ENCODE peak calls at places on chromosomes 2 and 18, in four cellular contexts. W, B, N and G are unnamed samples.
A peak's percentile ranks its signal among the peaks of the same experiment; 100 is the strongest.

GRCh38 chr18:36392163-36392887 is 94.8 kb downstream of the FHOD3 start:
- DNase-seq in W (peak; percentile 34), B (no peak), N (no peak), G (no peak)

GRCh38 chr2:207182916-207183315 is 17.2 kb upstream of the KLF7 start:
- DNase-seq in B (no peak), W (peak; percentile 55), N (no peak), G (no peak)

GRCh38 chr18:55833543-55833942 is 245.6 kb upstream of the TCF4 start:
- DNase-seq in W (peak; percentile 97), N (no peak), B (no peak), G (peak; percentile 95)

GRCh38 chr2:37857485-37858196 is 67.4 kb upstream of the RMDN2 start:
- DNase-seq in B (no peak), W (no peak), N (no peak), G (no peak)

GRCh38 chr18:13680612-13681011 is 45.7 kb downstream of the FAM210A start:
- DNase-seq in W (no peak), N (no peak), B (no peak), G (peak; percentile 33)

GRCh38 chr2:235594041-235594440 is 100.2 kb downstream of the AGAP1 start:
- DNase-seq in N (no peak), B (no peak), W (peak; percentile 91), G (peak; percentile 85)

GRCh38 chr18:31970617-31971016 is 27.7 kb upstream of the TRAPPC8 start:
- DNase-seq in N (no peak), W (no peak), B (no peak), G (no peak)

GRCh38 chr2:188292446-188293239 is 969 bp downstream of the GULP1 start:
- DNase-seq in N (peak; percentile 28), B (peak; percentile 94), W (peak; percentile 87), G (peak; percentile 85)

GRCh38 chr2:182587831-182588230 is 128.2 kb upstream of the DNAJC10 start:
- DNase-seq in N (no peak), B (no peak), W (peak; percentile 89), G (peak; percentile 16)

GRCh38 chr2:207503234-207503633 is 26.5 kb upstream of the CREB1 start:
- DNase-seq in W (peak; percentile 66), B (no peak), N (no peak), G (no peak)

GRCh38 chr2:3626118-3626816 is 31.4 kb downstream of the COLEC11 start:
- DNase-seq in N (no peak), B (peak; percentile 40), W (no peak), G (no peak)

GRCh38 chr2:7672027-7672684 is 754.9 kb downstream of the RNF144A start:
- DNase-seq in N (peak; percentile 45), B (no peak), W (peak; percentile 14), G (peak; percentile 66)

GRCh38 chr18:26756556-26756955 is 109.0 kb downstream of the AQP4 start:
- DNase-seq in B (no peak), W (no peak), N (peak; percentile 40), G (peak; percentile 72)

GRCh38 chr18:26089247-26090129 is 925 bp downstream of the SS18 start:
- DNase-seq in B (no peak), W (peak; percentile 48), N (no peak), G (peak; percentile 45)

GRCh38 chr2:176234216-176234615 is 35.0 kb upstream of the MTX2 start:
- DNase-seq in B (no peak), N (no peak), W (no peak), G (no peak)

DNA sequence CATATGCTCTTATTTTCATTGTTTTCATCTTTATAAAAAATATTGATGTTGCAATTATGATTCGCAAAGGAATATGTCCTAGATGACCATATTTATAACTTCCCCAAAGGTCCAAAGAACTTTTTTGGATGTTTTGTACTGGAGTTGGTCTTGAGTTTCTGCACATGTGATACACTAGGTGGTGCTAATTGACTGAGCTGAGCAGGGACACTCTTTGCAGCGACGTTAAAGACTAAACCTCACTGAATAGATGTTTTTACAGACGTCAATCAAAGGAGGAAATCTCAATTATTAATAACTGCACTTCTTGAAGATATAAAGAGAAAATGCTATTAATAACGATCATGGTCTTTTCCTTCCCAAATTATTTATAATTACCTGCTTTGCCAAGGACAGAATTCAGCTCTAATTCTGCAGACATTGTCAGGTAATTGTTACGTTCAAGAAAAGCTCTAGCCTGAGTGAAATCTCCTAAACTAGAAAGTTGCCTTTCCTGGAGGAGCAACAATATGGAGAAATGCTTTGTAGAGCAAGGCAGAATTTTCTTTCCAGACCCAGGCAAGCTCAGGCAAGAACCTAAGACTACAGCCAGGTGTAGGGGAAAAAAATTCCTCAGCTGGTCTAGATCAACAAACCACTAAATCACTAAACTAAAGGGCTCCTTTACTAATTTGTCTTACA is 119.3 kb upstream of the RBBP8 start:
- DNase-seq in W (peak; percentile 72), B (no peak), N (no peak), G (peak; percentile 73)
- TF ChIP-seq CTCF in W (peak; percentile 72), B (peak; percentile 82), N (peak; percentile 57), G (peak; percentile 71)

GRCh38 chr18:63905361-63905760 is 2.4 kb upstream of the SERPINB10 start:
- DNase-seq in W (no peak), B (no peak), N (no peak), G (no peak)
- TF ChIP-seq CTCF in W (no peak), B (no peak), N (no peak), G (no peak)

DNA sequence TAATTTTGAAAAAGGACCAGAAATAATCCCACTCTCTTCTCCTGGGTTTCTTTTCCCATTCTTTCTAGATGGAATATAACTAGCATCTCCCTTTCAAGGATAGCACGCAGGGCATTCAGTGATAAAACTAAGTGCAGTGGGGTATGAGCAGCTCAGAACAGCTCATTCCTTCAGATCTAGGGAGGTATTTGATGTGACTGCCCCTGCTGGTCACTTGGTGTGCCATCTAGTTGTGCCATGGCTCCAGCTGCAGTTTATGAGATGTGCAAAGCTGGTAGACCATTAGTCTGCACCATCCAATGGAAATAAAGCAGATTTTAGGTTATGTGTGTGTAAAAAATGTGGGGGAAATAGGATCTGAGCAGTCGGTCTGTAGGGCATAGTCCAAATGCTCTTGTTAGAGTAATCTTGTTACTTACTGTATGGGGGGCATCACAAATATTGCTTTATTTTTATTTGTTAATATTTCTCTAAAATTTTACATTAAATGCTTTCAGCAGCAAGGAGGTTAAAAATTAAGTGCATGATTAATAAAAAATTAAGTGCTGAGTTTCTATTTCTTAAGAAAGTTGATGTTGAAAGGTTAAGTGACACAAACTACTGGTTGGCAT is 38.9 kb downstream of the CTAGE1 start:
- DNase-seq in W (no peak), B (no peak), N (no peak), G (peak; percentile 60)
- TF ChIP-seq CTCF in W (peak; percentile 40), B (peak; percentile 75), N (peak; percentile 60), G (no peak)

DNA sequence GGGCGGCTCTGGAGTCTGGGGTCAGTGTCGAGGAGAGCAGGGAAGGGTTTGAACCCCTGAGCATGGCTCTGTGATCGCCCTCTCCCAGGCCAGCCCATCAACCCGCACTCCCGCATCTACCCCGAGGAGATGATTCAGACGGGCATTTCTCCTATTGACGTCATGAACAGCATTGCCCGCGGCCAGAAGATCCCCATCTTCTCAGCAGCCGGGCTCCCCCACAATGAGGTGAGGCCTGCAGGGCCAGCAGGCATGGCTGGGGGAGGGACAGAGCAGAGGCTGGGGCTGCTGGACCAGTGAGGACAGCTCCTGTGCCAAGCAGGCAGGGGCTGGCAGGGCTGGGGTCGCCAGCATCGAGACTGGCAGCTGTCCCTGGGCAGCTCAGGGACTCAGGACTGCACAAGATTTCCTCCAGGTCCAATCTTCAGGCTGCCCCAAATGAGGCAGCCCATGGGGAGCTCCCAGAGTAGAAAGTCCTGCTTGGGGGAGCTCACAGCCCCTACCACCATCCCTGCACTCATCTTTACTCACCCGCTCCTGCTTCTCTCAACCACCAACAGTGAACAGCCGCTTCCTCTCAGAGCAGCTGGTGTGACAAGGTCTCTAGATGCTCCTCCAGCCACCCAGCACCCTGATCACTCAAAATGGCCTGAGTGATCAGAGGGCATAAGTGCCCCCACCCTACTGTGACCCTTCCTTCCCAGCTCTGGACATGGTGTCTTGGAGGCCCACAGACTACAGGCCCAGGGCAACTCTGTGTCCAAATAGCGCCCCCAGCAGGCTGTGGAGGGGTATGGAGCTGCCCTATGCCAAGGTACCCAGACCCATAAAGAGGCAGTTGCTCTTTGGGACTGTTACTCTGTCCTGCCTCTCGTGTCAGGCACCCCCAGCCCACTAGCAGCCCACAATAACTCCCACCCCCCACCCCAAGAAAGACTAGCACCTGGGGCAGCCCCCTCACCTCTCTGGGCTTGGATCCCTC is 18.3 kb upstream of the ANKRD53 start:
- DNase-seq in W (no peak), B (no peak), N (no peak), G (no peak)
- TF ChIP-seq CTCF in W (no peak), B (peak; percentile 44), N (no peak), G (peak; percentile 16)